ENCODE peak calls at places on chromosomes 4 and X, in nine cellular contexts. I is endothelial cell; F is stimulated activated CD8-positive, alpha-beta memory T cell treated with anti-CD3 and anti-CD28 coated beads, Interleukin-4, amount 100 ng/mL, for 1 hour; S is osteocyte; B is NCI-H2081; T is hippocampal formation; L is M059J; W is HTR-8/SVneo; X is RWPE1. Q is an unnamed sample.

GRCh38 chr4:159600102-159600501 is 497.2 kb downstream of the RAPGEF2 start:
- DNase-seq in I (no peak), F (no peak), S (no peak), B (no peak), T (no peak), L (no peak), W (no peak), X (no peak), Q (no peak)

GRCh38 chr4:6562931-6563901 is 11.8 kb upstream of the MAN2B2 start:
- DNase-seq in I (no peak), F (no peak), S (no peak), B (no peak), T (no peak), L (peak), W (no peak), X (peak), Q (no peak)

GRCh38 chr4:3449047-3449573 is 7.3 kb downstream of the HGFAC start:
- DNase-seq in I (no peak), F (no peak), S (no peak), B (no peak), T (no peak), L (no peak), W (no peak), X (no peak), Q (no peak)

GRCh38 chr4:123840232-123840631 is 443.6 kb downstream of the SPRY1 start:
- DNase-seq in I (no peak), F (no peak), S (no peak), B (no peak), T (no peak), L (no peak), W (no peak), X (no peak), Q (no peak)

GRCh38 chr4:182306792-182307507 is 63.7 kb downstream of the TENM3 start:
- DNase-seq in I (no peak), F (no peak), S (no peak), B (no peak), T (no peak), L (peak), W (no peak), X (peak), Q (no peak)

GRCh38 chrX:122188751-122189150 is 995.3 kb upstream of the GRIA3 start:
- DNase-seq in I (no peak), F (no peak), S (no peak), B (no peak), T (no peak), L (peak), W (no peak), X (peak), Q (no peak)

GRCh38 chr4:25308761-25309160 is 3.8 kb upstream of the ZCCHC4 start:
- DNase-seq in I (no peak), F (no peak), S (no peak), B (no peak), T (no peak), L (peak), W (no peak), X (no peak), Q (no peak)

GRCh38 chrX:21374994-21375794 is 976 bp downstream of the CNKSR2 start:
- DNase-seq in I (peak), F (no peak), S (no peak), B (no peak), T (no peak), L (no peak), W (no peak), X (no peak), Q (no peak)

GRCh38 chr4:81631958-81632439 is 160.3 kb upstream of the RASGEF1B start:
- DNase-seq in I (no peak), F (no peak), S (no peak), B (no peak), T (peak), L (peak), W (no peak), X (peak), Q (no peak)

GRCh38 chrX:39258331-39258730 is 457.1 kb downstream of the MID1IP1 start:
- DNase-seq in I (no peak), F (no peak), S (no peak), B (no peak), T (no peak), L (peak), W (no peak), X (no peak), Q (no peak)

GRCh38 chrX:73524906-73525305 is 38.1 kb upstream of the CHIC1 start:
- DNase-seq in I (no peak), F (no peak), S (no peak), B (no peak), T (no peak), L (no peak), W (no peak), X (no peak), Q (no peak)

GRCh38 chrX:43279341-43279808 is 376.7 kb upstream of the MAOA start:
- DNase-seq in I (no peak), F (no peak), S (no peak), B (no peak), T (no peak), L (no peak), W (no peak), X (no peak), Q (no peak)